ENCODE peak calls at places on chromosomes 6 and 20, in six cellular contexts. S is cardiac muscle cell, B is NCI-H345, W is substantia nigra, X is HEK293T, G is GM12891. H is an unnamed sample.
A peak's percentile ranks its signal among the peaks of the same experiment; 100 is the strongest.

GRCh38 chr6:132479131-132479530 is 33.8 kb downstream of the STX7 start:
- DNase-seq in G (no peak), B (no peak), S (no peak), X (no peak), W (no peak), H (no peak)

GRCh38 chr20:24542721-24543120 is 73.3 kb downstream of the SYNDIG1 start:
- DNase-seq in B (no peak), G (no peak), X (no peak), S (no peak), W (no peak), H (no peak)

GRCh38 chr6:73580247-73581149 is 59.7 kb upstream of the EEF1A1 start:
- DNase-seq in W (peak; percentile 85), G (no peak), S (peak; percentile 54), X (peak; percentile 71), B (no peak), H (peak; percentile 94)

GRCh38 chr6:19327246-19327645 is 509.9 kb upstream of the ID4 start:
- DNase-seq in S (no peak), W (no peak), B (no peak), X (no peak), G (no peak), H (no peak)

GRCh38 chr20:53947501-53948195 is 122.7 kb downstream of the BCAS1 start:
- DNase-seq in W (no peak), G (no peak), B (no peak), X (no peak), S (no peak), H (no peak)

GRCh38 chr6:136890194-136890558 is 31.9 kb upstream of the SLC35D3 start:
- DNase-seq in S (no peak), X (no peak), G (no peak), B (no peak), W (no peak), H (no peak)

GRCh38 chr6:52371656-52372151 is 9.8 kb downstream of the PAQR8 start:
- DNase-seq in G (no peak), B (no peak), W (no peak), X (no peak), S (no peak), H (no peak)

GRCh38 chr6:5191222-5191621 is 69.5 kb downstream of the LYRM4 start:
- DNase-seq in G (no peak), S (no peak), X (no peak), W (no peak), B (no peak), H (no peak)

GRCh38 chr6:144597511-144597910 is 312.4 kb downstream of the UTRN start:
- DNase-seq in W (no peak), S (no peak), B (no peak), G (no peak), X (no peak), H (no peak)

GRCh38 chr20:35049776-35050352 is 42.7 kb downstream of the TRPC4AP start:
- DNase-seq in G (no peak), W (no peak), B (no peak), X (no peak), S (peak; percentile 64), H (no peak)

GRCh38 chr20:37990571-37991151 is 42.6 kb downstream of the TTI1 start:
- DNase-seq in B (no peak), W (no peak), S (peak; percentile 68), X (no peak), G (peak; percentile 68), H (peak; percentile 33)

GRCh38 chr20:32560989-32561830 is 23.9 kb downstream of the NOL4L start:
- DNase-seq in X (no peak), W (no peak), G (no peak), S (peak; percentile 24), B (peak; percentile 84), H (no peak)

GRCh38 chr6:23106951-23107350 is 537.6 kb downstream of the HDGFL1 start:
- DNase-seq in S (no peak), G (no peak), B (no peak), W (no peak), X (no peak), H (no peak)

GRCh38 chr6:81929828-81930227 is 177.3 kb upstream of the TENT5A start:
- DNase-seq in X (no peak), W (no peak), B (no peak), G (no peak), S (no peak), H (peak; percentile 83)

GRCh38 chr20:29079769-29080690 is 2177.4 kb upstream of the DEFB115 start:
- DNase-seq in W (no peak), X (no peak), B (no peak), G (no peak), S (no peak), H (peak; percentile 2)

GRCh38 chr6:119116712-119117281 is 38.3 kb upstream of the FAM184A start:
- DNase-seq in S (no peak), B (no peak), X (peak; percentile 31), W (no peak), G (no peak), H (no peak)

GRCh38 chr6:83378621-83379388 is 52.0 kb downstream of the ME1 start:
- DNase-seq in W (no peak), G (no peak), X (no peak), B (no peak), S (no peak), H (peak; percentile 55)

GRCh38 chr20:63067266-63067635 is 60.5 kb upstream of the BHLHE23 start:
- DNase-seq in S (no peak), W (no peak), G (no peak), B (no peak), X (no peak), H (no peak)